ENCODE peak calls at places on chromosomes 6 and 20, in eight cellular contexts. K is PC-3, O is SK-N-SH, S is OCI-LY7, P is neural progenitor cell, H is GM23338, C is HCT116, B is GM23248. W is an unnamed sample.

GRCh38 chr6:40982917-40983316 is 56.1 kb downstream of the UNC5CL start:
- DNase-seq in K (no peak), O (no peak), S (no peak), P (no peak), H (no peak), C (no peak), B (no peak), W (no peak)

GRCh38 chr6:30042914-30043313 is 18.2 kb upstream of the POLR1H start:
- DNase-seq in K (no peak), O (no peak), S (no peak), P (no peak), H (no peak), C (no peak), B (no peak), W (no peak)

GRCh38 chr6:47004458-47004857 is 37.7 kb downstream of the ADGRF1 start:
- DNase-seq in K (no peak), O (no peak), S (no peak), P (no peak), H (no peak), C (no peak), B (peak), W (no peak)

GRCh38 chr20:32333988-32334885 is 23.9 kb upstream of the ASXL1 start:
- DNase-seq in K (no peak), O (no peak), S (no peak), P (no peak), H (no peak), C (no peak), B (no peak), W (no peak)

GRCh38 chr6:43436577-43437282 is 9.4 kb downstream of the ABCC10 start:
- DNase-seq in K (peak), O (no peak), S (no peak), P (no peak), H (no peak), C (no peak), B (peak), W (peak)

GRCh38 chr6:31697555-31697954 is 5.6 kb downstream of the ABHD16A start:
- DNase-seq in K (no peak), O (no peak), S (no peak), P (no peak), H (no peak), C (no peak), B (no peak), W (no peak)

GRCh38 chr20:15848126-15848525 is 725.1 kb downstream of the KIF16B start:
- DNase-seq in K (no peak), O (no peak), S (no peak), P (no peak), H (no peak), C (no peak), B (no peak), W (no peak)

GRCh38 chr20:33178726-33179125 is 10.8 kb downstream of the BPIFA2 start:
- DNase-seq in K (peak), O (no peak), S (no peak), P (peak), H (peak), C (no peak), B (no peak), W (peak)

GRCh38 chr20:58233881-58234528 is 5.6 kb upstream of the ANKRD60 start:
- DNase-seq in K (peak), O (peak), S (peak), P (peak), H (peak), C (no peak), B (peak), W (no peak)

GRCh38 chr20:50185426-50185825 is 5.2 kb upstream of the CEBPB start:
- DNase-seq in K (no peak), O (no peak), S (no peak), P (no peak), H (no peak), C (no peak), B (no peak), W (no peak)

GRCh38 chr6:32047084-32047478 is 8.9 kb downstream of the CYP21A2 start:
- DNase-seq in K (peak), O (no peak), S (no peak), P (no peak), H (no peak), C (peak), B (peak), W (peak)

GRCh38 chr6:105212587-105212986 is 32.8 kb upstream of the POPDC3 start:
- DNase-seq in K (no peak), O (no peak), S (no peak), P (no peak), H (no peak), C (no peak), B (no peak), W (no peak)

GRCh38 chr6:105211831-105212230 is 32.0 kb upstream of the POPDC3 start:
- DNase-seq in K (peak), O (no peak), S (no peak), P (no peak), H (no peak), C (no peak), B (peak), W (no peak)

GRCh38 chr6:105213272-105213671 is 33.5 kb upstream of the POPDC3 start:
- DNase-seq in K (no peak), O (no peak), S (no peak), P (no peak), H (no peak), C (no peak), B (no peak), W (no peak)

GRCh38 chr6:105210932-105211531 is 31.2 kb upstream of the POPDC3 start:
- DNase-seq in K (no peak), O (no peak), S (no peak), P (no peak), H (no peak), C (no peak), B (no peak), W (no peak)

DNA sequence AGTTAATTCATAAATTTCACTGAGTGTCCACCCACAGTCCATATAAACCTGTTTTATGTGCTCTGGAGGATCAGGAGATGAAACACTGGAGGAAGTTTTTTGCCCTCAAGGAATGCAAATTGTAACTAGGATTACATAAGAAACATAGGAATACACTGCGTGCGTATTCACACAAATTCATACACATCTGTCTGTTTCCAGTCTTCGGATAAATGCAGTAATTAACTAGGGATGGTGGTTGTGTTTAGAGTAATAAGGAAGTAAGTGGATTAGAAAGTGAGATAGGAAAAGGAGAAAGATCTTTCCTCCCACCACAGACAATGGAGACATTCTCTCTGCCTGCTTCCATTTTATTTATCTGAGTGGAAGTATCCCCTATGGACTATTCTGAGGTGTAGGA is 35.7 kb upstream of the POPDC3 start:
- DNase-seq in K (no peak), O (no peak), S (no peak), P (no peak), H (no peak), C (no peak), B (no peak), W (no peak)
- H2AFZ ChIP-seq in K (no peak), O (no peak), S (no peak), P (no peak), H (peak), C (peak), B (no peak), W (no peak)

DNA sequence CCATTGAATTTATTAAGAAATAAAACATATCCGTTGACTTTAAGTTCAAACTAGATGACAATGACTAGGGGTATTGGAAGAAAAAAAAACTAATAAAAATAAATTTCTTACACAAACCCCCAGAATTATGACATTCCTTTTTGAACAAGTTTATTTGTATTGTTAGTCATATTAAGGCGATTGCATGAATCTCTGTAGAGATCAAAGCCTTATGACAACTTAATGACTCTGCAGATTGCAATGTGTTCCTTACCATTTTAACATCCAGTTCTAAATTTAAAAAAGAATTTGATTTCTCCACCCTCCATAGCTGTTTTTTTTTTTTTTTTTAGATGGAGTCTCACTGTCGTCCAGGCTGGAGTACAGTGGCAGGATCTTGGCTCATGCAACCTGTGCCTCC is 189.8 kb upstream of the CEP162 start:
- DNase-seq in K (peak), O (no peak), S (no peak), P (no peak), H (no peak), C (no peak), B (peak), W (no peak)
- TF ChIP-seq EZH2phosphoT487 in K (no peak), O (no peak), S (no peak), P (no peak), H (no peak), C (no peak), B (peak), W (no peak)

DNA sequence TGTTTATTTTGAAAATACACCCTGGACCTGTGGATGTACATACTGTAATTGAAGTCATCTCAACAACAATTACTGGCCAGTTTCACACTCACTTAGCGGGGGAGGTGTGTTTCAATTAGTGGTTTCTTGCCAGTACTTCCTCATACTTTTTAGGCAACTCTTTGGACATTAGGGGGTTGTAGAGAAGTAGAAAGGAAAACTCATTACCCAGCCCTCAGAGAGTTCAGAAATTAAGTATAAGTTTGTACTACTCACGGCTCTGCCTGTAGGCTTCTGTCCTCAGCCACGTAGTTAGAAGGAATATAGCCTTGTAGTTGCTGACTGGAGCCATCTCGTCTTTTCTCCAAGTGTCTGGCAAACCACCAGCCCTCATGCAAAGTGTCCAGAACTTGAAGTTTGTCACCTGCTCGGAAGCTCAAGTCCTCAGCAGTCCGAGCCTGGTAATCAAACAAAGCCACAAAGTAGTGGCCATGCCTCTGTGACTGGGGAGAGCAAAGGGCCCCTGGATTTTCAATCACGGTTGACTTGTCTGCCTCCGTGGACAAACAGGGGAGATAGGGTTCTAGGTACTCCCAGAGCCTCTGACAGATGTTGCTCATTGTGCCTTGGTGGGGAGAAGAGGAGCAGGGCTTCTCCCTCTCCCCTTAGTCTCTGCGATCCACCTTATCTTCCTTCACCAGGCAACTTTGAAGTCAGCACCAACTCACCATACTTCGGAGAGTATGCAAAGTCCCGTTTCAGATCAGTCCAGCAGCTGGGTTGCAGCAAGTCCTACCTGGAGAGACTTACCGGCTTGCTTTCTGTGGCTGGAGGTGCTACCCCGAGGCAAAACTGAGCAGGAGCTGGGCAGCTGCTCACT is 749 bp downstream of the FRK start:
- DNase-seq in K (peak), O (no peak), S (no peak), P (no peak), H (no peak), C (no peak), B (peak), W (peak)
- H2AFZ ChIP-seq in K (peak), O (no peak), S (no peak), P (peak), H (no peak), C (peak), B (peak), W (peak)

DNA sequence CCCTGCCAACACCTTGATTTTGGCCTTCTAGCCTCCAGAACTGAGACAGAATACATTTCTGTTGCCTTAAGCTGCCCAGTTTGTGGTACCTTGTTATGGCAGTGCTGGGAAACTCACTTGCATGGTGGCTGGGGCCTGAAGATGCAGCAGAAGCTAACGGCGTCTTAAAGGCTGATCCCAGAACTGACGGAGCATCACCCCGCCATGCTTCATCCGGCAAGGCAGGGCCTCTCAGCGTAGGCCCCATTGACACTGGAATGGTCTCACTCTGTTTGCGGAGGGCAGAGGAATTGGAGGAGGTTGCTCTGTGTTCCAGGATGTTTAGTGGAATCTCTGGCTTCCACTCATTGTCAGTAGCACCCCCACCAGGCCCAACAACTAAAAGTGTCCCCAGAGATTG is 102.1 kb downstream of the JPH2 start:
- DNase-seq in K (no peak), O (no peak), S (no peak), P (no peak), H (no peak), C (no peak), B (no peak), W (no peak)
- TF ChIP-seq EZH2phosphoT487 in K (no peak), O (no peak), S (no peak), P (no peak), H (no peak), C (no peak), B (no peak), W (no peak)

W was measured in hepatocyte.